ENCODE peak calls at places on chromosomes 1 and 21, in five cellular contexts. R, S, I, U and V are unnamed samples.

GRCh38 chr1:66489146-66489545 is 44.8 kb upstream of the SGIP1 start:
- DNase-seq in U (no peak), S (no peak), R (no peak), I (no peak), V (no peak)

GRCh38 chr1:24416666-24417391 is 1.2 kb downstream of the NIPAL3 start:
- DNase-seq in S (no peak), U (no peak), I (no peak), R (peak), V (peak)

GRCh38 chr1:202162418-202163280 is 2.2 kb upstream of the PTPN7 start:
- DNase-seq in R (no peak), S (no peak), U (no peak), I (no peak), V (no peak)

GRCh38 chr1:43455205-43455889 is 1.6 kb upstream of the HYI start:
- DNase-seq in U (no peak), R (no peak), S (no peak), I (no peak), V (no peak)

GRCh38 chr21:46596201-46596600 is 8.7 kb downstream of the S100B start:
- DNase-seq in S (no peak), I (no peak), R (no peak), U (no peak), V (no peak)

GRCh38 chr1:12586171-12586942 is 31.7 kb downstream of the DHRS3 start:
- DNase-seq in U (no peak), I (no peak), S (no peak), R (no peak), V (no peak)

GRCh38 chr1:202116287-202116686 is 6.4 kb upstream of the GPR37L1 start:
- DNase-seq in U (no peak), S (no peak), R (no peak), I (no peak), V (no peak)

GRCh38 chr1:82540006-82540405 is 739.3 kb downstream of the ADGRL2 start:
- DNase-seq in R (no peak), U (no peak), I (no peak), S (no peak), V (no peak)

GRCh38 chr1:203287109-203287893 is 18.0 kb upstream of the BTG2 start:
- DNase-seq in I (peak), R (peak), U (peak), S (no peak), V (no peak)

DNA sequence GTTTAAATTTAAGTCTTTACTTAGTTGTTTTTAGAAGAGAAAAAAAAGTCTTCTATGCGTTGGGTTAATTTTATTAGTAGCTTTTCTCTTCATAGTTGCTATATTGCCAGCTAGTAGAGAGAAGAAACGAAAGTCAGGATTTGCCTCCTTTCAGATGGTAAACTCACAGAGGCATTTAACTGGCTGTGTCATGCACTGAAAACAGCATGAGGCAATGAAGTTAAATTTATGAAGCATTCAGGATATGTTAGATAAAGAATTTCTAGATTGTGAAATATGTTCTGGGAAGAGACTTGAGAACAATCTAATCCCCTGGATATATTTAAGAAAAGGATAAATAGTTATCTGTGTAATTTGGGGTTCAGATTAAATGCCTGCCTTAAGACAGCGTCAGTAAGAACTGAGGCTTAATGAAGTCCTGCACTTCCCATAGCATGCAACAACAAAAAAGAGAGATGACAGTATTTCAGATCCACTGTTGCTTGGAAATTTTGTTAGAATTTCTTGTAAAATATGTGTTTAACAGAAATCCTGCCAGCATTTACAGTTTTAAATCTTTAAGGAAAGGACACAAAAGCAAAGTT is 1.7 kb downstream of the ANGPTL1 start:
- DNase-seq in R (peak), U (no peak), I (no peak), S (no peak), V (peak)
- H3K4me3 ChIP-seq in R (peak), U (peak), I (peak), S (no peak), V (peak)

GRCh38 chr1:2867861-2868260 is 66.4 kb upstream of the TTC34 start:
- DNase-seq in I (no peak), S (no peak), U (no peak), R (no peak), V (no peak)
- TF ChIP-seq CTCF in I (no peak), S (no peak), U (no peak), R (no peak), V (no peak)

GRCh38 chr1:230424440-230425251 is 1.5 kb downstream of the PGBD5 start:
- DNase-seq in S (no peak), I (no peak), U (no peak), R (no peak), V (no peak)
- H3K4me3 ChIP-seq in S (no peak), I (peak), U (no peak), R (no peak), V (peak)

DNA sequence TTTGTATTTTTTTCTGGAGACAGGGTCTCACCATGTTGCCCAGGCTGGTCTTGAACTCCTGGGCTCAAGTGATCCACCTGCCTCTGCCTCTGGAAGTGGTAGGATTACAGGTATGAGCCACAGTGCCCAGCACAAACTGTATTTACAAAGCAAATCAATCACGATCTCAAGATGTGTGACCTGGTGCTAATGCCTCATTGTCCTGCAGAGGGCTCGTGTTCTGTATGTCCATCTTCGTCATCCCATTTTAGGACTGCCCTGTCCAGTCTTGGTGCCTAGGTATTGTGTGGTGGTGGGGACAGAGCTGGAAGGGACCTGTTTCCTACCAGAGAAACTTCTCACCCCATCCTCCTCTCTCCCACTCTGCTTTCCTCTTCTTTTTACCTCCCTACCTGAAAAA is 20.2 kb downstream of the PROK1 start:
- DNase-seq in U (no peak), R (no peak), S (no peak), I (no peak), V (no peak)
- TF ChIP-seq CTCF in U (no peak), R (no peak), S (peak), I (no peak), V (no peak)

GRCh38 chr1:109089242-109090015 is 1.1 kb upstream of the TMEM167B start:
- DNase-seq in U (no peak), S (no peak), R (peak), I (peak), V (no peak)
- H3K4me3 ChIP-seq in U (peak), S (peak), R (peak), I (peak), V (peak)